ENCODE peak calls at places on chromosomes 12 and 14, in six cellular contexts. X is gastrocnemius medialis; B is PC-3; W is CD8-positive, alpha-beta T cell; A is HCT116; R is brain microvascular endothelial cell. N is an unnamed sample.

GRCh38 chr14:50335389-50335788 is 23.3 kb downstream of the DMAC2L start:
- DNase-seq in X (peak; percentile 52), B (no peak), W (no peak), A (no peak), R (peak; percentile 72), N (no peak)

GRCh38 chr12:12201274-12201758 is 65.5 kb downstream of the LRP6 start:
- DNase-seq in X (peak; percentile 81), B (no peak), W (no peak), A (no peak), R (peak; percentile 69), N (no peak)

GRCh38 chr12:131017477-131017991 is 63.8 kb downstream of the ADGRD1 start:
- DNase-seq in X (no peak), B (no peak), W (no peak), A (no peak), R (no peak), N (no peak)

GRCh38 chr14:103427485-103428443 is 42.5 kb downstream of the MARK3 start:
- DNase-seq in X (no peak), B (peak; percentile 52), W (no peak), A (no peak), R (peak; percentile 80), N (no peak)

GRCh38 chr12:13075114-13075471 is 28.4 kb downstream of the GSG1 start:
- DNase-seq in X (no peak), B (no peak), W (no peak), A (no peak), R (peak; percentile 11), N (no peak)

GRCh38 chr12:108320503-108321293 is 18.4 kb downstream of the CMKLR1 start:
- DNase-seq in X (no peak), B (no peak), W (no peak), A (no peak), R (no peak), N (no peak)

GRCh38 chr14:94816113-94816512 is 46.2 kb upstream of the GSC start:
- DNase-seq in X (no peak), B (no peak), W (no peak), A (no peak), R (peak; percentile 2), N (no peak)

GRCh38 chr12:132453361-132454133 is 36.4 kb upstream of the FBRSL1 start:
- DNase-seq in X (no peak), B (peak; percentile 73), W (no peak), A (no peak), R (no peak), N (no peak)

GRCh38 chr14:25049559-25050493 is at the start of gene STXBP6:
- DNase-seq in X (peak; percentile 34), B (no peak), W (no peak), A (no peak), R (no peak), N (no peak)

GRCh38 chr14:28254768-28255167 is 511.8 kb upstream of the FOXG1 start:
- DNase-seq in X (no peak), B (no peak), W (no peak), A (no peak), R (no peak), N (no peak)

GRCh38 chr14:70901218-70901772 is 6.0 kb upstream of the PCNX1 start:
- DNase-seq in X (no peak), B (no peak), W (no peak), A (no peak), R (no peak), N (no peak)

GRCh38 chr12:121577443-121578180 is 3.2 kb downstream of the KDM2B start:
- DNase-seq in X (no peak), B (no peak), W (no peak), A (no peak), R (no peak), N (no peak)

GRCh38 chr12:110931315-110931728 is 10.9 kb upstream of the MYL2 start:
- DNase-seq in X (peak; percentile 75), B (no peak), W (no peak), A (no peak), R (no peak), N (no peak)

GRCh38 chr14:47674546-47675238 is 713 bp downstream of the MDGA2 start:
- DNase-seq in X (no peak), B (no peak), W (no peak), A (no peak), R (no peak), N (no peak)

GRCh38 chr14:47676301-47676617 is 854 bp upstream of the MDGA2 start:
- DNase-seq in X (no peak), B (no peak), W (no peak), A (no peak), R (no peak), N (no peak)

GRCh38 chr14:47675489-47676300 is at the start of gene MDGA2:
- DNase-seq in X (no peak), B (no peak), W (no peak), A (no peak), R (peak; percentile 26), N (no peak)

GRCh38 chr14:47675239-47675488 is 241 bp downstream of the MDGA2 start:
- DNase-seq in X (no peak), B (no peak), W (no peak), A (no peak), R (no peak), N (no peak)

DNA sequence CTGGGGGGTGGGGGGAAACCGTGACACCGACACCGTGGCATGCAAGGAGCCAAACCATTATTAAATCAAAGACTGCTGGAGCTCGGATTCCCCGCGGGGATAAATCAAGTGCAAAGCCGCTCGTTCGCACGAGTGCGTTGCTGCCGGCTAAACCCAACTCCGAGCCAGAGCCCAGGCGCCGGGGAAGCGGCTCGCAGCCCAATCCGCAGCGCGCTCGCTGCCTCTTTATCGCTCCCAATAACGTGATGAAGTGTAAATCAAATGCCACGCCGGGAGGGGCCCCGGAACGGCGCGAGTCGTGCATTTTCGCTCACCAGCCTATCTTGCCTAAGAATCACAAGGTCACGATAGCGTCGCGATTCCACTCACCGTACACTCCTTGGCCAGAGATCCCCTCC is 1.3 kb downstream of the MDGA2 start:
- DNase-seq in X (no peak), B (no peak), W (no peak), A (no peak), R (peak; percentile 5), N (no peak)
- H3K27me3 ChIP-seq in X (peaks cover 26% of the 10 kb centered on the region), B (peaks cover 23% of the 10 kb centered on the region), W (peaks cover 5% of the 10 kb centered on the region), A (no peaks in the 10 kb centered on the region), R (peaks cover 4% of the 10 kb centered on the region), N (no peaks in the 10 kb centered on the region)

DNA sequence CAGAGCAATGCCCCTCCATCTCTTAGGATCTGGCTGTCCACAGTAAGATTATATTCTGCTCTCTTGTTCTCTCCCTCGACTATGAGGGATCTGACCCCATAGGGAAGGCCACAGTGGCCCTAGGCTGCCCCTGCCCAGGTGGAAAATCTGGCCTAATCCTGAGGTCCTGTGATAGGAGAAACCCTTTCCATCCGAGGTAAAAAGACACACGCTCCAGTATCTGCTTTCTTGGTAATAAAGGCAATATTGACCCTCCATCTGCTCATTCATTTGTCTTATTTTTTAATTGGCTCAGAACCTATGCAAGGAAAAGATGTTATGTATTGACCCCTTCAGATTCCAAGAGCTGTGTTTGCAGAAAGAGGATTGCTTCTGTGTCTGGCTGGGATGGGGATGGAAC is 9.7 kb downstream of the KRT76 start:
- DNase-seq in X (no peak), B (no peak), W (no peak), A (no peak), R (no peak), N (no peak)
- H3K27me3 ChIP-seq in X (no peaks in the 10 kb centered on the region), B (peaks cover 8% of the 10 kb centered on the region), W (no peaks in the 10 kb centered on the region), A (peaks cover 5% of the 10 kb centered on the region), R (peaks cover 2% of the 10 kb centered on the region), N (no peaks in the 10 kb centered on the region)

DNA sequence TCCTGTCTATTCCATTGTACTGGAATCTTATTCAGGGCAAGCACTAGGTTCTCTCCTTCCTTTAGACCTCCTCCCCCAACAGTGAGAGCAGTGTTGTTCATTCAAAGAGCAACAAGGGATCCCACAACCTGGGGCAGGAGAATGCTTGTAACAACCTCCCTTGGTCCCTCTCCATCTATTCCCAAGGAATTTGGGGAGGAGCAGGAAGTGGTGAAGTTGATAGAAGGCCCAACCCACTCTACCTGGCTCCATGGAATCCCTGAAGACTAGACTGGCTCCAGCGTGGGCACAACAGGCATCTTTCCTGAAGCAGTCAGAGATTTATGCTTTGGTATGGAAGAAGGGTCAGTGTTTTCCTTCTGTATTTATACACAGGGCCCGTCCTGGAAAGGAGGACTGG is 33.4 kb upstream of the CISTR start:
- DNase-seq in X (no peak), B (no peak), W (no peak), A (no peak), R (no peak), N (no peak)
- H3K27me3 ChIP-seq in X (peaks cover 6% of the 10 kb centered on the region), B (no peaks in the 10 kb centered on the region), W (no peaks in the 10 kb centered on the region), A (no peaks in the 10 kb centered on the region), R (peaks cover 11% of the 10 kb centered on the region), N (no peaks in the 10 kb centered on the region)

DNA sequence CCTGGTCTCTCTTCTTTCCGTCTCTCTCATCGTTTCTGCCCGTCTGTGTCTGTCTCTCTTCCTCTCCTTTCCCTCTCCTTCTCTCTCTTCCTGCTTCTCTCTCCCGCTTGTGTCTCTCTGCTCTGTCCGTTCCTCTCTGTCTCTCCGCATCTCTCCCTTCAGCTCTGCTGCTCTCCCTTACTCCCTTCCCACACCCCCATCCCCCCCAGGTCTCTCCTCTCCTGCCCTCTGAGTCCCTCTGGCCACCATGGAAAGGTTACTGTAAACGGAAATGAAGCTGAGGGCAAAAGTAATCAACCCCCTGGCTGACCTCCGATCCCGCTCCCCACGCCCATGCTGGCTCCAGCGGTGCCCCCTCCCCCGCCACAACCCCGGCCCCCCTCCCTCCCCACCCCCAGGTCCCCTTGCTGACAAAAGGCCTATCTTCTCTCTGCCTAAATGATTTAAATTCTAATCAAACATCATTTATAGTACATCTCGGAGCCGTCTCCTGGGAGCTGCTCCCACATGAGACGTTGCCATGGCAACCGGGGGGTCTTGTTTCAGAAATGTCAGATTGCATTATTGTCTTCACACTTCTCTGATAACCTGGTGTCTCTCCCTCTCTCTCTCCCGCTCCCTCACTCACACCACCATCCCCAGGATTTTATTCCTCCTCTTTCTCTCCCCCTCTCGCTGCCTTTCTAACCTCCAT is 203.8 kb downstream of the RBM19 start:
- DNase-seq in X (no peak), B (no peak), W (no peak), A (no peak), R (no peak), N (no peak)
- H3K27me3 ChIP-seq in X (peaks cover 14% of the 10 kb centered on the region), B (no peaks in the 10 kb centered on the region), W (peaks cover 3% of the 10 kb centered on the region), A (no peaks in the 10 kb centered on the region), R (peaks cover 2% of the 10 kb centered on the region), N (no peaks in the 10 kb centered on the region)